ENCODE peak calls at places on chromosomes 16 and 17, in six cellular contexts. V is heart right ventricle, Y is T-cell, M is transverse colon, D is LHCN-M2, O is mesothelial cell of epicardium. B is an unnamed sample.

GRCh38 chr16:77191259-77191969 is 424 bp downstream of the MON1B start:
- DNase-seq in D (peak), Y (no peak), O (no peak), M (peak), V (peak), B (no peak)

GRCh38 chr16:47849736-47850135 is 306.1 kb downstream of the ABCC12 start:
- DNase-seq in V (no peak), Y (no peak), M (no peak), O (no peak), D (no peak), B (no peak)

GRCh38 chr17:73694491-73694890 is 50.2 kb upstream of the SDK2 start:
- DNase-seq in V (no peak), D (no peak), Y (no peak), O (no peak), M (no peak), B (no peak)

GRCh38 chr16:20940864-20941634 is 40.5 kb downstream of the LYRM1 start:
- DNase-seq in D (peak), Y (no peak), V (no peak), O (no peak), M (no peak), B (no peak)

GRCh38 chr17:50835563-50836231 is at the start of gene WFIKKN2:
- DNase-seq in O (no peak), V (no peak), M (peak), Y (no peak), D (no peak), B (no peak)

GRCh38 chr17:9144502-9145233 is 123.4 kb downstream of the NTN1 start:
- DNase-seq in Y (no peak), D (no peak), M (peak), V (no peak), O (no peak), B (no peak)

GRCh38 chr17:8015957-8016631 is 13.7 kb downstream of the GUCY2D start:
- DNase-seq in Y (no peak), O (peak), V (no peak), D (no peak), M (peak), B (peak)

GRCh38 chr17:59851431-59852375 is 41.0 kb downstream of the TUBD1 start:
- DNase-seq in Y (no peak), D (no peak), M (peak), O (no peak), V (no peak), B (peak)

GRCh38 chr16:11973065-11973464 is 3.5 kb upstream of the SNX29 start:
- DNase-seq in M (no peak), Y (no peak), O (no peak), V (no peak), D (no peak), B (no peak)

GRCh38 chr17:2450016-2450650 is 49.3 kb upstream of the MNT start:
- DNase-seq in Y (no peak), D (no peak), M (no peak), O (no peak), V (no peak), B (no peak)

GRCh38 chr17:72699566-72699965 is 392.9 kb downstream of the SLC39A11 start:
- DNase-seq in D (peak), M (no peak), Y (no peak), O (no peak), V (no peak), B (no peak)

GRCh38 chr16:23207485-23207884 is 24.9 kb downstream of the SCNN1G start:
- DNase-seq in M (no peak), O (no peak), Y (no peak), D (no peak), V (no peak), B (no peak)

GRCh38 chr17:3659541-3660111 is 8.8 kb downstream of the TAX1BP3 start:
- DNase-seq in M (peak), Y (no peak), O (no peak), V (peak), D (peak), B (peak)

GRCh38 chr17:784143-784542 is 2.0 kb downstream of the MRM3 start:
- DNase-seq in O (no peak), D (no peak), Y (no peak), M (no peak), V (no peak), B (no peak)

GRCh38 chr17:59620064-59620359 is 317 bp downstream of the CLTC start:
- DNase-seq in O (no peak), V (no peak), D (no peak), Y (no peak), M (no peak), B (no peak)

GRCh38 chr17:17535957-17536356 is 39.8 kb upstream of the RASD1 start:
- DNase-seq in D (peak), Y (no peak), M (peak), O (no peak), V (peak), B (peak)

GRCh38 chr17:78040561-78041400 is 82.3 kb downstream of the TNRC6C start:
- DNase-seq in Y (no peak), V (peak), D (peak), O (no peak), M (peak), B (peak)

GRCh38 chr17:59368218-59368857 is 36.9 kb downstream of the YPEL2 start:
- DNase-seq in V (no peak), M (no peak), D (no peak), O (no peak), Y (no peak), B (no peak)

GRCh38 chr17:43428524-43428923 is 29.7 kb downstream of the ARL4D start:
- DNase-seq in M (no peak), D (no peak), Y (no peak), O (no peak), V (no peak), B (no peak)

GRCh38 chr17:82957961-82958491 is 118.2 kb upstream of the ZNF750 start:
- DNase-seq in M (no peak), V (no peak), Y (no peak), O (peak), D (no peak), B (no peak)

GRCh38 chr16:78768723-78769122 is 669.3 kb downstream of the WWOX start:
- DNase-seq in Y (peak), O (no peak), M (no peak), D (no peak), V (no peak), B (no peak)

GRCh38 chr17:77125432-77125901 is 15.3 kb upstream of the SEC14L1 start:
- DNase-seq in O (no peak), D (peak), Y (no peak), M (no peak), V (no peak), B (no peak)

GRCh38 chr16:28863929-28864886 is 565 bp downstream of the SH2B1 start:
- DNase-seq in D (no peak), O (no peak), V (peak), M (peak), Y (peak), B (no peak)

GRCh38 chr17:2902546-2902945 is 106.3 kb downstream of the RAP1GAP2 start:
- DNase-seq in Y (no peak), O (no peak), M (no peak), V (no peak), D (no peak), B (no peak)

GRCh38 chr17:83149761-83150251 is 70.4 kb downstream of the METRNL start:
- DNase-seq in Y (no peak), V (no peak), M (no peak), O (no peak), D (peak), B (no peak)

GRCh38 chr17:44522883-44523671 is 19.9 kb upstream of the GPATCH8 start:
- DNase-seq in V (peak), D (peak), M (peak), Y (no peak), O (no peak), B (peak)

GRCh38 chr17:64223283-64223682 is 39.8 kb downstream of the TEX2 start:
- DNase-seq in D (no peak), O (no peak), V (no peak), Y (no peak), M (no peak), B (no peak)

GRCh38 chr16:29842732-29843346 is 20.2 kb downstream of the CDIPT start:
- DNase-seq in D (no peak), V (no peak), Y (no peak), M (no peak), O (no peak), B (no peak)

GRCh38 chr17:1779571-1780074 is 17.8 kb downstream of the SERPINF1 start:
- DNase-seq in V (peak), M (peak), D (peak), O (peak), Y (no peak), B (peak)

GRCh38 chr17:57637668-57638010 is 107.5 kb downstream of the CCDC182 start:
- DNase-seq in Y (no peak), O (no peak), V (no peak), D (no peak), M (no peak), B (no peak)

GRCh38 chr16:49520684-49521083 is 147.1 kb downstream of the C16orf78 start:
- DNase-seq in V (no peak), O (no peak), D (no peak), Y (no peak), M (no peak), B (no peak)

GRCh38 chr17:76354747-76355310 is 1.1 kb upstream of the PRPSAP1 start:
- DNase-seq in V (no peak), D (no peak), M (no peak), Y (no peak), O (no peak), B (no peak)

GRCh38 chr17:19502517-19502916 is 31.1 kb upstream of the SLC47A1 start:
- DNase-seq in Y (peak), M (no peak), O (no peak), D (no peak), V (no peak), B (no peak)

GRCh38 chr17:43880420-43880991 is 26.8 kb downstream of the MPP2 start:
- DNase-seq in V (no peak), M (peak), O (no peak), D (peak), Y (no peak), B (peak)

GRCh38 chr16:47392114-47392513 is 68.7 kb downstream of the ITFG1 start:
- DNase-seq in O (no peak), D (peak), Y (no peak), V (no peak), M (no peak), B (peak)

GRCh38 chr17:4018446-4018845 is 54.2 kb upstream of the ATP2A3 start:
- DNase-seq in O (no peak), M (peak), V (no peak), D (no peak), Y (no peak), B (no peak)

B was measured in body of pancreas.